ENCODE peak calls at places on chromosomes 5 and 9, in seven cellular contexts. L is esophagus muscularis mucosa, E is A549, K is suprapubic skin, M is GM12878, R is stomach, Z is upper lobe of left lung. C is an unnamed sample.

GRCh38 chr5:78467744-78468357 is 107.4 kb downstream of the SCAMP1 start:
- DNase-seq in E (peak), L (no peak), Z (no peak), R (no peak), M (peak), K (no peak), C (no peak)

GRCh38 chr5:141958773-141959172 is 771 bp upstream of the PCDH12 start:
- DNase-seq in K (no peak), L (no peak), M (no peak), R (no peak), Z (peak), E (no peak), C (no peak)

GRCh38 chr5:61966558-61966957 is 339.4 kb upstream of the KIF2A start:
- DNase-seq in M (no peak), R (no peak), L (peak), K (no peak), Z (no peak), E (no peak), C (no peak)

GRCh38 chr9:31588756-31589155 is 795.7 kb upstream of the ACO1 start:
- DNase-seq in R (no peak), Z (no peak), E (no peak), L (no peak), K (no peak), M (no peak), C (no peak)

GRCh38 chr5:168110384-168110783 is 181.1 kb upstream of the WWC1 start:
- DNase-seq in K (no peak), E (no peak), Z (no peak), M (no peak), L (no peak), R (no peak), C (no peak)

GRCh38 chr5:140106101-140106500 is 7.8 kb upstream of the PURA start:
- DNase-seq in K (no peak), E (no peak), L (no peak), Z (no peak), R (no peak), M (no peak), C (no peak)

GRCh38 chr5:35938518-35939227 is at the start of gene CAPSL:
- DNase-seq in K (no peak), E (peak), R (peak), Z (peak), M (no peak), L (peak), C (no peak)

GRCh38 chr5:150214289-150214688 is 24.4 kb downstream of the SLC6A7 start:
- DNase-seq in K (no peak), L (no peak), R (no peak), M (no peak), Z (no peak), E (no peak), C (no peak)

GRCh38 chr5:75675779-75676178 is 41.5 kb downstream of the POC5 start:
- DNase-seq in E (no peak), M (no peak), Z (no peak), L (no peak), R (no peak), K (no peak), C (no peak)

GRCh38 chr9:6006968-6007769 is 8.3 kb downstream of the RANBP6 start:
- DNase-seq in E (peak), R (peak), M (peak), L (peak), K (peak), Z (peak), C (peak)

GRCh38 chr5:132480546-132481242 is 9.9 kb downstream of the IRF1 start:
- DNase-seq in R (no peak), K (no peak), Z (no peak), L (no peak), M (no peak), E (no peak), C (no peak)

GRCh38 chr9:97983524-97984187 is 515 bp downstream of the ANP32B start:
- DNase-seq in L (no peak), M (no peak), R (peak), K (peak), E (peak), Z (peak), C (peak)

GRCh38 chr5:176658817-176659216 is 11.5 kb downstream of the TSPAN17 start:
- DNase-seq in M (no peak), R (peak), L (no peak), K (no peak), Z (no peak), E (no peak), C (peak)

GRCh38 chr9:123569343-123569694 is 213.3 kb downstream of the CRB2 start:
- DNase-seq in K (no peak), Z (no peak), L (no peak), R (no peak), E (no peak), M (no peak), C (no peak)

GRCh38 chr9:136399176-136400037 is 563 bp downstream of the SNAPC4 start:
- DNase-seq in R (no peak), M (no peak), L (no peak), Z (no peak), E (no peak), K (no peak), C (no peak)

GRCh38 chr5:31680528-31680927 is 41.6 kb downstream of the PDZD2 start:
- DNase-seq in K (no peak), Z (no peak), L (no peak), E (no peak), M (no peak), R (no peak), C (peak)

GRCh38 chr5:1007221-1007680 is 1.4 kb upstream of the NKD2 start:
- DNase-seq in E (no peak), L (no peak), Z (no peak), M (no peak), R (peak), K (peak), C (peak)

GRCh38 chr9:21694424-21694823 is 108.0 kb upstream of the MTAP start:
- DNase-seq in K (no peak), R (no peak), Z (no peak), E (no peak), M (no peak), L (no peak), C (no peak)

GRCh38 chr9:21692390-21692789 is 110.0 kb upstream of the MTAP start:
- DNase-seq in E (no peak), K (no peak), R (no peak), M (no peak), Z (no peak), L (no peak), C (no peak)

GRCh38 chr9:21695443-21695842 is 107.0 kb upstream of the MTAP start:
- DNase-seq in K (no peak), R (no peak), Z (no peak), L (no peak), M (no peak), E (no peak), C (no peak)

GRCh38 chr9:21695874-21696341 is 106.5 kb upstream of the MTAP start:
- DNase-seq in K (no peak), Z (no peak), L (no peak), R (no peak), E (no peak), M (no peak), C (no peak)

DNA sequence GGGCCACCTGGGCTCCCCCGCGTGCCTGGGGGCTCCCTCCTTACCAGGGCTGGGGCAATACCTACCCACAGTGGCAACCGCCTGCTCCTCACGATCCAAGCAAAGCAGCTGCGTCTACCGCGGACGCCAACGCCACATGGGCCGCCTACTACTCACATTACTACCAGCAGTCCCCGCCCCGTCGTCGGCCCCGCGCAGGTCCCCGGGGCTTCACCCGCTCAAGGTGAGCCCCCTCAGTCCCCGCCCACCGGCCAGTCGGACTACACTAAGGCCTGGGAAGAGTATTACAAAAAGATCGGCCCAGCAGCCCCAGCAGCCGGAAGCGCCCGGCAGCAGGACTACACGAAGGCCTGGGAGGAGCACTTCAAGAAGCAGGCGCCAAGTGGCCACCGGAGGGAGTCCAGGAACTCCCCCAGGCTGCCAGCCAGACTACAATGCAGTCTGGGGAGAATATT is 106.0 kb upstream of the MTAP start:
- DNase-seq in M (no peak), E (peak), L (no peak), Z (no peak), K (no peak), R (no peak), C (no peak)
- TF ChIP-seq CTCF in M (no peak), E (no peak), L (no peak), Z (no peak), K (no peak), R (no peak), C (no peak)

GRCh38 chr9:129166962-129167557 is 11.0 kb downstream of the IER5L start:
- DNase-seq in Z (peak), E (peak), L (peak), K (peak), R (peak), M (no peak), C (peak)
- H3K27ac ChIP-seq in Z (peak), E (peak), L (peak), K (peak), R (peak), M (no peak), C (peak)

GRCh38 chr5:11656940-11657339 is 247.3 kb downstream of the CTNND2 start:
- DNase-seq in E (no peak), M (no peak), Z (no peak), R (no peak), K (no peak), L (no peak), C (no peak)

GRCh38 chr5:11655681-11656080 is 248.6 kb downstream of the CTNND2 start:
- DNase-seq in R (no peak), M (no peak), Z (no peak), E (no peak), K (no peak), L (no peak), C (no peak)

DNA sequence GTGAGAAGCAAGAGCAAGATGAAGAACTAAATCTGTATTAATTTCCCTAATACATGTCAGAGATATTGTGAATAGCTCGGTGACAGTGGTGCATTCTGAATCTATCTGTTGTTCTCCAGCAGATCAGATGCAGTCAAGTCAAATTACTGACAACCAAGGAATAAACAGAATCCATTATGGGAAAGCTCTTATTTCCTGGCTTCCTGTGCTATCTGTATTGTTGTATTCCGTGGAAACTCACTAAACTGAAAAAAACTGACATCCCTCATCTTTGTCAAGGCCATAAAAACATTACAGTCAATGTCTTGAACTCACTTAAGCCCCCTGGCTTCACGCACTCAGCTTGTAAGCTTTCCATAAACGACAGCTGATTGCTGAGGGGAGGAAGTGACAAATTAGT is 245.9 kb downstream of the CTNND2 start:
- DNase-seq in E (no peak), K (no peak), L (no peak), Z (no peak), M (no peak), R (no peak), C (no peak)
- TF ChIP-seq EP300 in E (no peak), K (no peak), L (no peak), Z (no peak), M (no peak), R (no peak), C (no peak)

GRCh38 chr5:120678279-120678678 is 214.2 kb downstream of the PRR16 start:
- DNase-seq in R (no peak), E (no peak), Z (no peak), M (no peak), L (no peak), K (no peak), C (no peak)
- TF ChIP-seq CTCF in R (no peak), E (no peak), Z (no peak), M (no peak), L (no peak), K (no peak), C (no peak)

GRCh38 chr5:50593681-50594080 is 72.8 kb upstream of the PARP8 start:
- DNase-seq in E (no peak), L (no peak), M (no peak), Z (no peak), K (no peak), R (no peak), C (no peak)

GRCh38 chr5:50595199-50595598 is 71.2 kb upstream of the PARP8 start:
- DNase-seq in L (no peak), K (no peak), Z (no peak), R (no peak), M (no peak), E (peak), C (no peak)
- H3K27ac ChIP-seq in L (no peak), K (no peak), Z (no peak), R (no peak), M (no peak), E (no peak), C (no peak)

GRCh38 chr9:91126761-91127420 is 234.8 kb downstream of the AUH start:
- DNase-seq in L (no peak), R (no peak), E (no peak), Z (no peak), M (no peak), K (no peak), C (no peak)
- TF ChIP-seq EP300 in L (no peak), R (no peak), E (no peak), Z (no peak), M (no peak), K (no peak), C (no peak)